ENCODE peak calls at places on chromosome 15, in six cellular contexts. G is B cell, D is GM12878, Z is SK-N-SH, N is fibroblast of the aortic adventitia, K is adrenal gland. E is an unnamed sample.

GRCh38 chr15:57344282-57344681 is 32.0 kb upstream of the CGNL1 start:
- DNase-seq in G (no peak), D (no peak), N (no peak), K (no peak), Z (no peak), E (no peak)

GRCh38 chr15:28914046-28914445 is 28.3 kb downstream of the APBA2 start:
- DNase-seq in D (no peak), N (no peak), G (peak), Z (no peak), K (no peak), E (no peak)

GRCh38 chr15:64111679-64112050 is 15.9 kb downstream of the SNX1 start:
- DNase-seq in K (no peak), D (no peak), Z (no peak), G (no peak), N (no peak), E (no peak)

GRCh38 chr15:36499751-36500389 is 79.6 kb upstream of the CDIN1 start:
- DNase-seq in D (no peak), G (no peak), Z (no peak), N (peak), K (no peak), E (no peak)

GRCh38 chr15:60906275-60906674 is 322.8 kb downstream of the RORA start:
- DNase-seq in G (no peak), D (no peak), N (no peak), Z (no peak), K (no peak), E (no peak)

GRCh38 chr15:40955930-40956542 is 2.8 kb downstream of the CHAC1 start:
- DNase-seq in D (no peak), Z (no peak), K (no peak), N (no peak), G (no peak), E (no peak)

GRCh38 chr15:79942656-79943481 is 28.1 kb downstream of the BCL2A1 start:
- DNase-seq in N (no peak), Z (no peak), K (no peak), G (no peak), D (no peak), E (no peak)

GRCh38 chr15:85100186-85100937 is 118.7 kb downstream of the PDE8A start:
- DNase-seq in D (no peak), Z (no peak), K (no peak), N (no peak), G (no peak), E (no peak)

GRCh38 chr15:50358805-50359204 is 3.8 kb upstream of the GABPB1 start:
- DNase-seq in G (peak), K (no peak), D (no peak), N (peak), Z (peak), E (no peak)

GRCh38 chr15:40407343-40407990 is 1.9 kb downstream of the IVD start:
- DNase-seq in G (peak), Z (no peak), N (no peak), K (no peak), D (peak), E (no peak)

GRCh38 chr15:65981837-65982696 is 112.8 kb downstream of the RAB11A start:
- DNase-seq in Z (peak), N (no peak), K (peak), D (no peak), G (peak), E (no peak)
- TF ChIP-seq CTCF in Z (no peak), N (no peak), K (no peak), D (peak), G (peak), E (no peak)

GRCh38 chr15:74203914-74204431 is 1.4 kb upstream of the STRA6 start:
- DNase-seq in G (no peak), K (peak), D (no peak), N (peak), Z (peak), E (no peak)

GRCh38 chr15:74201656-74202420 is 749 bp downstream of the STRA6 start:
- DNase-seq in G (no peak), N (peak), D (no peak), K (no peak), Z (peak), E (no peak)

GRCh38 chr15:74200871-74201419 is 1.6 kb downstream of the STRA6 start:
- DNase-seq in N (peak), D (no peak), G (no peak), K (no peak), Z (peak), E (no peak)

GRCh38 chr15:74200394-74200793 is 2.2 kb downstream of the STRA6 start:
- DNase-seq in K (peak), D (no peak), N (peak), G (no peak), Z (peak), E (no peak)

DNA sequence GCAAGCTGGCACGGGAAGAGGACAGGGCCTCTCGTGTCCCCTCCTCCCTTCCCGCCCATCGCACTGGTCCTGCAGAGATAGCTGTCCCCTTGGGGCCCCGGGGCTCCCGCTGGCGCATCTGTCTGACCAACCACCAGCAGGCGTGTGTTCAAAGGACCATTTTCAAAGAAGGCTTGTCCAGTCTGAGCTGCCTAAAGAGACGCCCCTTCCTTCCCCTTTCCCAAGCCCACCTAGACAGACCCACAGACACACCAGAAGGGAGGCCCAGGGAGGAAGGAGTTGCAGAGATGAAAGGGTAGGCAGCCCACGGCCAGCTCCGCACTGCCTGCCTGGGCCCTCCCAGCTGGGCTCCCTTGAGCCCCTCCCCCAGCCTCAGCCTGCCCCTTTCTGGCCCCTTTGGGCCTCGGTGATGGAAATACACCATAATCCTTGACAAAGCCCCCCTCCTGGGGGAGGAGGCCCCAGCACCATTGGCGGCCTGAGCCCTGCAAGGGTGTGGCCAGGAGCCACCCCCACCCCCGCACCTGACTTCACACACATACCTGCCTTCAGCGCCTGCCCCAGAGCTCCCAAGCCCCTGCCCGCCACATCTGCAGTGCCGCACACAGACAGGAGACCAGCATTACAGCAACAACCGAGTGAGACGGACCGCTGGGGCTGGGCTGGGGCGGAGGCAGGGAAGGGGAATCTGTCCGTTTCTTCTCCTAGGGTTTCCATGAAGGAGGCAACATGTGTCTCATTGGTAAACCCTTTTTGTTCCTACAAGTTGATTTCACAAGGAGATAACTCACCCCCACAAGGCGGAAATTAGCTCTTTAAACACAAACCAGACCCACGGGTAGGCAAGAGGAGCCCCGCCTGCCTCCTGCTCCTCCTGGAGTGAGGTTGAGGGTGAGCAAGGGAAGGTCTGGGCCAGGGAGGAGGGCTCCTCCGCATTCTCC is at the start of gene STRA6:
- DNase-seq in D (no peak), N (peak), Z (peak), G (no peak), K (peak), E (no peak)
- TF ChIP-seq CTCF in D (no peak), N (no peak), Z (peak), G (no peak), K (no peak), E (no peak)

GRCh38 chr15:98581715-98582114 is 66.6 kb upstream of the IGF1R start:
- DNase-seq in D (no peak), N (no peak), G (no peak), Z (no peak), K (no peak), E (no peak)
- TF ChIP-seq CTCF in D (peak), N (no peak), G (no peak), Z (peak), K (no peak), E (no peak)

DNA sequence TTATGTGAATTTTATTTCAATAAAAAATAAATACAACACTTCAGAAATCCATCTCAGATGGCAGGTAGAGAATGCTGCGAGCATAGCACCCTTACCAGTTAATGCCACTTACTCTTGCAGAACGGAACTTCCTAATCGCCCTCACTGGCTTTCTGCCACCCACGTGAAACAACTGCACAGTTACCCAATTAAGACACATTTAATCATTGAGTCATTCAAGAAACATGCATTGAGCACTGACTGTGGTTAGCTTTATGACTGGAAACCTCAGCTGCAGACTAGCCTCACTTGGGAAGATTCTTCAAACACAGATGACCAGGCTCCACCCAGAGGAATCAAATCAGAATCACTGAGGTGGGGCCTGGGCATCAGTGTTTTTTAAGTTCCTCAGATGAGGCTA is 5.6 kb upstream of the MFGE8 start:
- DNase-seq in K (peak), N (peak), Z (no peak), D (peak), G (no peak), E (no peak)
- TF ChIP-seq CTCF in K (no peak), N (no peak), Z (no peak), D (no peak), G (no peak), E (no peak)

GRCh38 chr15:68790910-68791309 is 29.8 kb downstream of the ANP32A start:
- DNase-seq in Z (no peak), D (no peak), N (no peak), K (no peak), G (no peak), E (no peak)

GRCh38 chr15:68789921-68790575 is 30.6 kb downstream of the ANP32A start:
- DNase-seq in Z (peak), G (no peak), D (no peak), K (no peak), N (no peak), E (no peak)

GRCh38 chr15:68793776-68794175 is 26.9 kb downstream of the ANP32A start:
- DNase-seq in D (no peak), G (no peak), Z (no peak), N (no peak), K (no peak), E (no peak)

GRCh38 chr15:68792901-68793766 is 27.6 kb downstream of the ANP32A start:
- DNase-seq in K (no peak), D (no peak), N (no peak), Z (no peak), G (no peak), E (no peak)

GRCh38 chr15:68791431-68792283 is 29.0 kb downstream of the ANP32A start:
- DNase-seq in K (no peak), Z (no peak), G (peak), D (peak), N (no peak), E (no peak)
- TF ChIP-seq CTCF in K (no peak), Z (no peak), G (peak), D (no peak), N (no peak), E (no peak)

DNA sequence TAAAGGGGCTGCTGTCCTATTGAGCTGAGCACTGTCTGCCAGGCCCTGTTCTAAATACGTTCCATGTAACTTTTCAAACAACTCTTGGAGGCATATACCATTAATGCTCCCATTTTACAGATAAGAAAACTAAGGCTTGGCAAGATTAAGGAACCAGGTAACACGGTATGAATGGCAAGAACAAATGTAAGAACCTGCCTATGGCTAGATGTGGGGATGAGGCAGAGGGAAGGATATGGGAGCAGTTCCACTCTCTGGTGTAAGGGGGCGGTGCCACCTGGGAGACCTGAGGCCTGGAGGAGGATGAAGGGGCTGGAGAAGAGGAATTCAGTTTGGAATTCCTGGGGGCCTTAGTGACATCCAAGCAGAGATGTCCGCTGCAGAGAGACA is 3.8 kb upstream of the LMAN1L start:
- DNase-seq in D (no peak), G (no peak), K (no peak), Z (no peak), N (no peak), E (no peak)
- TF ChIP-seq CTCF in D (no peak), G (no peak), K (no peak), Z (no peak), N (peak), E (no peak)

GRCh38 chr15:77904436-77904821 is 173.1 kb downstream of the TBC1D2B start:
- DNase-seq in N (no peak), D (no peak), G (no peak), K (no peak), Z (no peak), E (no peak)

GRCh38 chr15:77901251-77901881 is 176.1 kb downstream of the TBC1D2B start:
- DNase-seq in N (no peak), K (no peak), Z (no peak), G (no peak), D (no peak), E (no peak)

GRCh38 chr15:77898811-77899730 is 178.4 kb downstream of the TBC1D2B start:
- DNase-seq in Z (no peak), N (no peak), G (no peak), D (no peak), K (no peak), E (no peak)

GRCh38 chr15:77904901-77905300 is 172.6 kb downstream of the TBC1D2B start:
- DNase-seq in Z (no peak), K (no peak), D (no peak), G (no peak), N (no peak), E (no peak)

DNA sequence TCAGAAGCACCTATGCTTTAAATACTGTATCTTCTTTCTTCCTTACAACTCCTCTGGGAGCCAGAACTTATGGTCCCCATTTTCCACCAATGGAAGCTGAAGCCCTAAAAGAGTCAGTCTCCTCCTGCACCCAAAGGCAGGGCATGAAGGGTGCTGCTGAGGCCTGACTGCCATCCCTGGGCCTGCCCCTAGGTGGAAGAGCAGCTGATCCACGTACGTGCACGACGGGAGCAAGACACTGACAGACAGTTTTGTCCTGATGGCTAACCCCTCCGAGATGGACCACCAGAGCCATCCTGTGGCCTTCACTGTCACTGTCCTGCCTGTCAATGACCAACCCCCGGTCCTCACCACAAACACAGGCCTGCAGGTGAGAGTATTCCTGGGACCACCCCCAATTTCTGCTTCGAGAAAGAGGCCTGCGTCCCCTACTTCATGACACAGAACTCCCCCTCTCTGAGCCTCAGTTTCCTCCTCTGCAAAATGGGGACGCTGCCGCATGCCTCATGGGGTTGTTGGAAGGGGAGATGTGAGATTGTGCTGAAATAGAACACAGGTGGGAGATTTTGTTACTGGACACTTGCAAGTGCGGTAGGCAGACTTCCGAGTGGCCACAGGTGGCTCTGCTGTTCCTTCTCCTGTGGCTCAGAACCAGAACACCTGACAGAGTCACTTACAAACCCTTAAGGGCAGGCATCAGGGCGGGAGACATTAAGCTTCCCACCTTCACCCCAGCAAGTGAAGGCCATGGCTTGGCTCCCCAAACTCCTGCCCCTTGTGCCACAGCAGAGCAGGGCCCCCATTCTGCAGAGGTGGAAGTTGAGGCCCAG is 175.4 kb downstream of the TBC1D2B start:
- DNase-seq in N (no peak), Z (peak), G (no peak), D (no peak), K (no peak), E (no peak)
- TF ChIP-seq CTCF in N (peak), Z (no peak), G (no peak), D (peak), K (no peak), E (no peak)

DNA sequence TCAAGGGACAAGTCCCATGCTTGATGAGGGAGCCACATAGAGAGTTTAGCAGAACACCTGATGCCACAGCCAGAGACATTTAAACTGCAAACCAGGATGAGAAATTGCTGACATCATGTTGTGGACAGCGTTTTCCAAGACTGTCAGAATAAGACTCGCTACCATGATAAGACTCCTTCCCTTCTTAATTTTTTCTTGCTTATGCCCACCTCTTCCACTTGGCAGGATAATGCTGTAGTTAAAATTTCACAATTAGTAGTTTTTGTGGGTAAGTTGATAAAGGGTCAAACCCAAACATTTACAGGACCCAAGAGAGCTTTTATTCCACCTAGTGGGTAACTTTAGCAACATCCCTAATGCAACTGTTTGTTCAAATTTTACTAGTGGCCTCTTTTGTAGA is 3.0 kb upstream of the PIAS1 start:
- DNase-seq in Z (no peak), K (no peak), D (no peak), G (no peak), N (no peak), E (no peak)
- TF ChIP-seq CTCF in Z (no peak), K (no peak), D (no peak), G (no peak), N (no peak), E (no peak)

E was measured in CD14-positive monocyte.